ENCODE peak calls at places on chromosomes 1 and 21, in five cellular contexts. N is K562, P is HCT116, Y is suprapubic skin, D is transverse colon. B is an unnamed sample.
A peak's percentile ranks its signal among the peaks of the same experiment; 100 is the strongest.

GRCh38 chr1:24186993-24187790 is at the start of gene IFNLR1:
- DNase-seq in N (no peak), P (peak; percentile 58), Y (peak; percentile 62), D (peak; percentile 86), B (peak; percentile 79)

GRCh38 chr1:109274533-109275476 is 8.1 kb downstream of the PSRC1 start:
- DNase-seq in N (peak; percentile 79), P (peak; percentile 21), Y (peak; percentile 72), D (peak; percentile 64), B (peak; percentile 74)

GRCh38 chr21:35252831-35253230 is 203.7 kb upstream of the RUNX1 start:
- DNase-seq in N (no peak), P (no peak), Y (no peak), D (no peak), B (no peak)

GRCh38 chr1:62177621-62178020 is 17.0 kb upstream of the L1TD1 start:
- DNase-seq in N (no peak), P (no peak), Y (no peak), D (no peak), B (no peak)

GRCh38 chr21:18666725-18667124 is 263.1 kb upstream of the TMPRSS15 start:
- DNase-seq in N (no peak), P (no peak), Y (no peak), D (no peak), B (no peak)

GRCh38 chr1:209412036-209412435 is 171.5 kb upstream of the CAMK1G start:
- DNase-seq in N (no peak), P (no peak), Y (no peak), D (no peak), B (no peak)

GRCh38 chr1:119101563-119101962 is 38.9 kb downstream of the WARS2 start:
- DNase-seq in N (no peak), P (no peak), Y (no peak), D (no peak), B (no peak)

GRCh38 chr1:18297896-18298648 is 182.7 kb upstream of the KLHDC7A start:
- DNase-seq in N (no peak), P (no peak), Y (no peak), D (no peak), B (no peak)

GRCh38 chr1:225892307-225892706 is 3.4 kb upstream of the LEFTY1 start:
- DNase-seq in N (no peak), P (no peak), Y (no peak), D (no peak), B (no peak)

GRCh38 chr1:225889743-225890142 is 797 bp upstream of the LEFTY1 start:
- DNase-seq in N (no peak), P (no peak), Y (no peak), D (no peak), B (no peak)

GRCh38 chr1:225888898-225889690 is at the start of gene LEFTY1:
- DNase-seq in N (no peak), P (no peak), Y (no peak), D (peak; percentile 73), B (no peak)

GRCh38 chr1:225890346-225891228 is 1.6 kb upstream of the LEFTY1 start:
- DNase-seq in N (no peak), P (no peak), Y (no peak), D (peak; percentile 55), B (no peak)

DNA sequence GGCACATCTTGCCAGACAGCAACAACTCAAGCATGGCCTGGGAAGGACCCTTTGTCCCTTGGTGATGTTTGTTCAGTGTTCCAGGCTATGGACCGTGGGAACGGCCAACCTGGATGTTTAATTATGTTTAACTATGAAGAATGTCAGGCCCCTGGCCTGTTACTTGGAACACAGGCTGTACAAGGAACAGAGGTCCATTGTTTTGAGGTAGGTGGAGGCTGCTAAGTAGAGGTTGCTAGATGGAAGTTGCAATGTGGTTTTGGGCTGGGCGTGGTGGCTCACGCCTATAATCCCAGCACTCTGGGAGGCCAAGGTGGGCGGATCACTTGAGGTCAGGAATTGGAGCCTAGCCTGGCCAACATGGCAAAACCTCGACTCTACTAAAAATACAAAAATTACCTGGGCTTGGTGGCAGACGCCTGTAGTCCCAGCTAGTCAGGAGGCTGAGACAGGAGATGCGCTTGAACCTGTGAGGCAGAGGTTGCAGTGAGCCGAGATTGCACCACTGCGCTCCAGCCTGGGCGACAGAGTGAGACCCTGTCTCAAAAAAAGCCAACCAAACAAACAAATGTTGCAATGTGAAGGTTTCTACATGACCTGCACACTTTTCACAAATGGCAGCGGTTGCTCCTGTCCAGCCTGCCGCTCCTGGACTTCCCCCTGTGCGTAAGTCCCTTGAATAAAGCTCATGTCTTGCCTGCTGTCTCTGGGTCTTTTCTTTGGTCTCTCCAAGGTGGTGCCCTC is 2.5 kb upstream of the LEFTY1 start:
- DNase-seq in N (no peak), P (no peak), Y (no peak), D (peak; percentile 67), B (peak; percentile 71)
- H3K27ac ChIP-seq in N (no peak overlapping the region), P (no peak overlapping the region), Y (peak overlapping the region; percentile 28), D (peak overlapping the region; percentile 98), B (peak overlapping the region; percentile 75)

GRCh38 chr1:9557624-9558023 is 18.4 kb downstream of the SLC25A33 start:
- DNase-seq in N (no peak), P (no peak), Y (no peak), D (no peak), B (no peak)

GRCh38 chr1:9558946-9559545 is 19.8 kb downstream of the SLC25A33 start:
- DNase-seq in N (no peak), P (no peak), Y (no peak), D (no peak), B (no peak)

GRCh38 chr1:9559673-9560072 is 20.4 kb downstream of the SLC25A33 start:
- DNase-seq in N (no peak), P (no peak), Y (no peak), D (no peak), B (no peak)

GRCh38 chr1:9558271-9558945 is 19.1 kb downstream of the SLC25A33 start:
- DNase-seq in N (no peak), P (no peak), Y (no peak), D (no peak), B (no peak)

GRCh38 chr1:9561429-9561828 is 22.2 kb downstream of the SLC25A33 start:
- DNase-seq in N (peak; percentile 48), P (no peak), Y (no peak), D (peak; percentile 45), B (no peak)
- TF ChIP-seq POLR2AphosphoS5 in N (no peak), P (no peak), Y (no peak), D (peak; percentile 78), B (peak; percentile 80)

GRCh38 chr1:32187850-32188249 is 8.4 kb downstream of the TXLNA start:
- DNase-seq in N (no peak), P (no peak), Y (no peak), D (no peak), B (no peak)
- TF ChIP-seq POLR2A in N (no peak), P (no peak), Y (no peak), D (no peak), B (no peak)

GRCh38 chr1:100626397-100626796 is 88.5 kb downstream of the GPR88 start:
- DNase-seq in N (no peak), P (no peak), Y (no peak), D (no peak), B (no peak)

GRCh38 chr1:100628631-100629081 is 90.7 kb downstream of the GPR88 start:
- DNase-seq in N (no peak), P (no peak), Y (no peak), D (no peak), B (no peak)

GRCh38 chr1:100627936-100628335 is 90.0 kb downstream of the GPR88 start:
- DNase-seq in N (no peak), P (no peak), Y (no peak), D (no peak), B (no peak)

GRCh38 chr1:100624886-100625430 is 87.0 kb downstream of the GPR88 start:
- DNase-seq in N (no peak), P (no peak), Y (no peak), D (no peak), B (no peak)

GRCh38 chr1:100627018-100627716 is 89.2 kb downstream of the GPR88 start:
- DNase-seq in N (no peak), P (no peak), Y (no peak), D (no peak), B (no peak)
- H3K27ac ChIP-seq in N (no peak overlapping the region), P (no peak overlapping the region), Y (no peak overlapping the region), D (no peak overlapping the region), B (peak overlapping the region; percentile 56)

DNA sequence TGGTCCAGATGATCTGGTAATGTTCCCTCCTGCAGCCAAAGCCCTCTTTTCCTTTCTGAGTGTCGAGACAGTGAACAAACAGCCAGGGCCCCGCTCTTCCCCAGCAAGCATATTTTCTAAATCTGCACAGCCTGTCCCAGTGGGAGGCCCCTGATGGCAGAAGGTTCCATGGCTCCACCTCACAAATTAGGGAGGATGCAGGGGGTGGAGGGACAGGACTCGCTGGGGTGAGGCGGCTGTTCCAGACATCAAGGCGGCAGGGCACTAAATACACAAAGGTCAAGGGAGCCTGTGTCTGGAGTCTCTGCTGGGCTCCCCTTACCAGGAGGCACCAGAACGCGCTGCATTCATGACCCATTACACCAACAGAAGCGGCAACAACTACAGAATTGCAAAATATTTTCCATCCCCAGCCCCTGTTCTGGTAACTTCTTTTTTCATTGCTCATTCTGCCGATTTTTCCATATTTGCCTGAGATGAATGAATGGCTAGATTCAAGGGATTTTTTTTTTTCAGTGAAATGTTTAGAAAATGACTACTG is 27.0 kb upstream of the PRELP start:
- DNase-seq in N (no peak), P (no peak), Y (no peak), D (no peak), B (no peak)
- TF ChIP-seq POLR2AphosphoS5 in N (no peak), P (no peak), Y (peak; percentile 63), D (peak; percentile 15), B (no peak)

GRCh38 chr1:229046251-229046853 is 224.6 kb upstream of the RAB4A start:
- DNase-seq in N (no peak), P (no peak), Y (no peak), D (no peak), B (no peak)

GRCh38 chr1:229040630-229041358 is 230.1 kb upstream of the RAB4A start:
- DNase-seq in N (no peak), P (no peak), Y (no peak), D (no peak), B (no peak)

GRCh38 chr1:229041946-229042345 is 229.0 kb upstream of the RAB4A start:
- DNase-seq in N (no peak), P (no peak), Y (no peak), D (no peak), B (no peak)

GRCh38 chr1:229042482-229042881 is 228.4 kb upstream of the RAB4A start:
- DNase-seq in N (no peak), P (no peak), Y (no peak), D (no peak), B (no peak)

GRCh38 chr1:229043111-229043510 is 227.8 kb upstream of the RAB4A start:
- DNase-seq in N (no peak), P (no peak), Y (no peak), D (no peak), B (no peak)
- TF ChIP-seq POLR2A in N (no peak), P (no peak), Y (no peak), D (no peak), B (no peak)

GRCh38 chr21:45419162-45419561 is 14.2 kb downstream of the COL18A1 start:
- DNase-seq in N (no peak), P (no peak), Y (no peak), D (no peak), B (no peak)
- H3K27ac ChIP-seq in N (no peak overlapping the region), P (no peak overlapping the region), Y (no peak overlapping the region), D (no peak overlapping the region), B (no peak overlapping the region)

B was measured in stomach.